ENCODE peak calls at places on chromosomes 16 and 17, in ten cellular contexts. One of them, this sample, is unnamed.

GRCh38 chr16:28012031-28012445 is 51.5 kb downstream of the GSG1L start:
- DNase-seq in hippocampal formation: no peak
- DNase-seq in NCI-H748 treated with DMSO at 0.1 percent for 48 hours: no peak
- DNase-seq in ELR: no peak
- DNase-seq in T-helper 9 cell: no peak
- DNase-seq in NCI-H510A: no peak
- DNase-seq in hepatic stellate cell: no peak
- DNase-seq in NCI-H526 treated with DMSO at 0.1 percent for 48 hours: no peak
- DNase-seq in activated CD4-positive, alpha-beta T cell treated with anti-CD3 and anti-CD28 coated beads, Interleukin-2, amount 50 U/mL, for 1 hour: no peak
- DNase-seq in activated CD4-positive, alpha-beta memory T cell treated with anti-CD3 and anti-CD28 coated beads, Interleukin-2, amount 10 ng/mL, durations not matched to agents 7 days and 5 days: no peak
- DNase-seq in this sample: no peak

GRCh38 chr16:8866118-8866883 is 2.5 kb downstream of the CARHSP1 start:
- DNase-seq in hippocampal formation: peak; percentile 34
- DNase-seq in NCI-H748 treated with DMSO at 0.1 percent for 48 hours: peak; percentile 8
- DNase-seq in ELR: no peak
- DNase-seq in T-helper 9 cell: no peak
- DNase-seq in NCI-H510A: no peak
- DNase-seq in hepatic stellate cell: no peak
- DNase-seq in NCI-H526 treated with DMSO at 0.1 percent for 48 hours: no peak
- DNase-seq in activated CD4-positive, alpha-beta T cell treated with anti-CD3 and anti-CD28 coated beads, Interleukin-2, amount 50 U/mL, for 1 hour: no peak
- DNase-seq in activated CD4-positive, alpha-beta memory T cell treated with anti-CD3 and anti-CD28 coated beads, Interleukin-2, amount 10 ng/mL, durations not matched to agents 7 days and 5 days: no peak
- DNase-seq in this sample: no peak

GRCh38 chr16:15775663-15776304 is 81.0 kb downstream of the MYH11 start:
- DNase-seq in hippocampal formation: no peak
- DNase-seq in NCI-H748 treated with DMSO at 0.1 percent for 48 hours: no peak
- DNase-seq in ELR: peak; percentile 7
- DNase-seq in T-helper 9 cell: no peak
- DNase-seq in NCI-H510A: no peak
- DNase-seq in hepatic stellate cell: no peak
- DNase-seq in NCI-H526 treated with DMSO at 0.1 percent for 48 hours: no peak
- DNase-seq in activated CD4-positive, alpha-beta T cell treated with anti-CD3 and anti-CD28 coated beads, Interleukin-2, amount 50 U/mL, for 1 hour: no peak
- DNase-seq in activated CD4-positive, alpha-beta memory T cell treated with anti-CD3 and anti-CD28 coated beads, Interleukin-2, amount 10 ng/mL, durations not matched to agents 7 days and 5 days: no peak
- DNase-seq in this sample: no peak

GRCh38 chr16:3182608-3183444 is 5.2 kb upstream of the OR1F1 start:
- DNase-seq in hippocampal formation: no peak
- DNase-seq in NCI-H748 treated with DMSO at 0.1 percent for 48 hours: no peak
- DNase-seq in ELR: peak; percentile 79
- DNase-seq in T-helper 9 cell: no peak
- DNase-seq in NCI-H510A: no peak
- DNase-seq in hepatic stellate cell: peak; percentile 72
- DNase-seq in NCI-H526 treated with DMSO at 0.1 percent for 48 hours: no peak
- DNase-seq in activated CD4-positive, alpha-beta T cell treated with anti-CD3 and anti-CD28 coated beads, Interleukin-2, amount 50 U/mL, for 1 hour: peak; percentile 25
- DNase-seq in activated CD4-positive, alpha-beta memory T cell treated with anti-CD3 and anti-CD28 coated beads, Interleukin-2, amount 10 ng/mL, durations not matched to agents 7 days and 5 days: peak; percentile 47
- DNase-seq in this sample: no peak

GRCh38 chr17:79978545-79978852 is 57.2 kb downstream of the TBC1D16 start:
- DNase-seq in hippocampal formation: no peak
- DNase-seq in NCI-H748 treated with DMSO at 0.1 percent for 48 hours: no peak
- DNase-seq in ELR: no peak
- DNase-seq in T-helper 9 cell: no peak
- DNase-seq in NCI-H510A: no peak
- DNase-seq in hepatic stellate cell: no peak
- DNase-seq in NCI-H526 treated with DMSO at 0.1 percent for 48 hours: no peak
- DNase-seq in activated CD4-positive, alpha-beta T cell treated with anti-CD3 and anti-CD28 coated beads, Interleukin-2, amount 50 U/mL, for 1 hour: no peak
- DNase-seq in activated CD4-positive, alpha-beta memory T cell treated with anti-CD3 and anti-CD28 coated beads, Interleukin-2, amount 10 ng/mL, durations not matched to agents 7 days and 5 days: no peak
- DNase-seq in this sample: no peak

GRCh38 chr16:72946474-72947194 is 101.3 kb downstream of the ZFHX3 start:
- DNase-seq in hippocampal formation: no peak
- DNase-seq in NCI-H748 treated with DMSO at 0.1 percent for 48 hours: no peak
- DNase-seq in ELR: no peak
- DNase-seq in T-helper 9 cell: no peak
- DNase-seq in NCI-H510A: no peak
- DNase-seq in hepatic stellate cell: peak; percentile 65
- DNase-seq in NCI-H526 treated with DMSO at 0.1 percent for 48 hours: no peak
- DNase-seq in activated CD4-positive, alpha-beta T cell treated with anti-CD3 and anti-CD28 coated beads, Interleukin-2, amount 50 U/mL, for 1 hour: no peak
- DNase-seq in activated CD4-positive, alpha-beta memory T cell treated with anti-CD3 and anti-CD28 coated beads, Interleukin-2, amount 10 ng/mL, durations not matched to agents 7 days and 5 days: no peak
- DNase-seq in this sample: no peak

GRCh38 chr17:67481808-67482207 is 104.7 kb downstream of the PITPNC1 start:
- DNase-seq in hippocampal formation: no peak
- DNase-seq in NCI-H748 treated with DMSO at 0.1 percent for 48 hours: no peak
- DNase-seq in ELR: peak; percentile 79
- DNase-seq in T-helper 9 cell: no peak
- DNase-seq in NCI-H510A: no peak
- DNase-seq in hepatic stellate cell: no peak
- DNase-seq in NCI-H526 treated with DMSO at 0.1 percent for 48 hours: no peak
- DNase-seq in activated CD4-positive, alpha-beta T cell treated with anti-CD3 and anti-CD28 coated beads, Interleukin-2, amount 50 U/mL, for 1 hour: no peak
- DNase-seq in activated CD4-positive, alpha-beta memory T cell treated with anti-CD3 and anti-CD28 coated beads, Interleukin-2, amount 10 ng/mL, durations not matched to agents 7 days and 5 days: no peak
- DNase-seq in this sample: no peak

GRCh38 chr16:72501739-72502653 is 330.0 kb upstream of the PMFBP1 start:
- DNase-seq in hippocampal formation: peak; percentile 16
- DNase-seq in NCI-H748 treated with DMSO at 0.1 percent for 48 hours: peak; percentile 36
- DNase-seq in ELR: peak; percentile 75
- DNase-seq in T-helper 9 cell: no peak
- DNase-seq in NCI-H510A: peak; percentile 16
- DNase-seq in hepatic stellate cell: peak; percentile 74
- DNase-seq in NCI-H526 treated with DMSO at 0.1 percent for 48 hours: peak; percentile 24
- DNase-seq in activated CD4-positive, alpha-beta T cell treated with anti-CD3 and anti-CD28 coated beads, Interleukin-2, amount 50 U/mL, for 1 hour: peak; percentile 15
- DNase-seq in activated CD4-positive, alpha-beta memory T cell treated with anti-CD3 and anti-CD28 coated beads, Interleukin-2, amount 10 ng/mL, durations not matched to agents 7 days and 5 days: peak; percentile 39
- DNase-seq in this sample: peak; percentile 85

GRCh38 chr17:59607817-59608403 is 11.8 kb upstream of the CLTC start:
- DNase-seq in hippocampal formation: no peak
- DNase-seq in NCI-H748 treated with DMSO at 0.1 percent for 48 hours: no peak
- DNase-seq in ELR: peak; percentile 42
- DNase-seq in T-helper 9 cell: no peak
- DNase-seq in NCI-H510A: no peak
- DNase-seq in hepatic stellate cell: no peak
- DNase-seq in NCI-H526 treated with DMSO at 0.1 percent for 48 hours: no peak
- DNase-seq in activated CD4-positive, alpha-beta T cell treated with anti-CD3 and anti-CD28 coated beads, Interleukin-2, amount 50 U/mL, for 1 hour: peak; percentile 21
- DNase-seq in activated CD4-positive, alpha-beta memory T cell treated with anti-CD3 and anti-CD28 coated beads, Interleukin-2, amount 10 ng/mL, durations not matched to agents 7 days and 5 days: peak; percentile 39
- DNase-seq in this sample: no peak

GRCh38 chr17:78828470-78829185 is 12.0 kb downstream of the USP36 start:
- DNase-seq in hippocampal formation: no peak
- DNase-seq in NCI-H748 treated with DMSO at 0.1 percent for 48 hours: no peak
- DNase-seq in ELR: peak; percentile 84
- DNase-seq in T-helper 9 cell: no peak
- DNase-seq in NCI-H510A: no peak
- DNase-seq in hepatic stellate cell: peak; percentile 74
- DNase-seq in NCI-H526 treated with DMSO at 0.1 percent for 48 hours: no peak
- DNase-seq in activated CD4-positive, alpha-beta T cell treated with anti-CD3 and anti-CD28 coated beads, Interleukin-2, amount 50 U/mL, for 1 hour: no peak
- DNase-seq in activated CD4-positive, alpha-beta memory T cell treated with anti-CD3 and anti-CD28 coated beads, Interleukin-2, amount 10 ng/mL, durations not matched to agents 7 days and 5 days: peak; percentile 22
- DNase-seq in this sample: no peak

GRCh38 chr17:77804796-77805426 is 153.6 kb upstream of the TNRC6C start:
- DNase-seq in hippocampal formation: no peak
- DNase-seq in NCI-H748 treated with DMSO at 0.1 percent for 48 hours: no peak
- DNase-seq in ELR: no peak
- DNase-seq in T-helper 9 cell: no peak
- DNase-seq in NCI-H510A: no peak
- DNase-seq in hepatic stellate cell: no peak
- DNase-seq in NCI-H526 treated with DMSO at 0.1 percent for 48 hours: no peak
- DNase-seq in activated CD4-positive, alpha-beta T cell treated with anti-CD3 and anti-CD28 coated beads, Interleukin-2, amount 50 U/mL, for 1 hour: no peak
- DNase-seq in activated CD4-positive, alpha-beta memory T cell treated with anti-CD3 and anti-CD28 coated beads, Interleukin-2, amount 10 ng/mL, durations not matched to agents 7 days and 5 days: no peak
- DNase-seq in this sample: no peak

GRCh38 chr16:10297341-10298006 is 88.4 kb upstream of the ATF7IP2 start:
- DNase-seq in hippocampal formation: peak; percentile 16
- DNase-seq in NCI-H748 treated with DMSO at 0.1 percent for 48 hours: no peak
- DNase-seq in ELR: no peak
- DNase-seq in T-helper 9 cell: no peak
- DNase-seq in NCI-H510A: no peak
- DNase-seq in hepatic stellate cell: no peak
- DNase-seq in NCI-H526 treated with DMSO at 0.1 percent for 48 hours: no peak
- DNase-seq in activated CD4-positive, alpha-beta T cell treated with anti-CD3 and anti-CD28 coated beads, Interleukin-2, amount 50 U/mL, for 1 hour: no peak
- DNase-seq in activated CD4-positive, alpha-beta memory T cell treated with anti-CD3 and anti-CD28 coated beads, Interleukin-2, amount 10 ng/mL, durations not matched to agents 7 days and 5 days: no peak
- DNase-seq in this sample: no peak

GRCh38 chr16:72937916-72938315 is 110.0 kb downstream of the ZFHX3 start:
- DNase-seq in hippocampal formation: no peak
- DNase-seq in NCI-H748 treated with DMSO at 0.1 percent for 48 hours: no peak
- DNase-seq in ELR: no peak
- DNase-seq in T-helper 9 cell: no peak
- DNase-seq in NCI-H510A: no peak
- DNase-seq in hepatic stellate cell: no peak
- DNase-seq in NCI-H526 treated with DMSO at 0.1 percent for 48 hours: no peak
- DNase-seq in activated CD4-positive, alpha-beta T cell treated with anti-CD3 and anti-CD28 coated beads, Interleukin-2, amount 50 U/mL, for 1 hour: no peak
- DNase-seq in activated CD4-positive, alpha-beta memory T cell treated with anti-CD3 and anti-CD28 coated beads, Interleukin-2, amount 10 ng/mL, durations not matched to agents 7 days and 5 days: no peak
- DNase-seq in this sample: no peak

GRCh38 chr16:68257251-68257905 is 6.9 kb upstream of the SLC7A6 start:
- DNase-seq in hippocampal formation: no peak
- DNase-seq in NCI-H748 treated with DMSO at 0.1 percent for 48 hours: no peak
- DNase-seq in ELR: no peak
- DNase-seq in T-helper 9 cell: no peak
- DNase-seq in NCI-H510A: peak; percentile 54
- DNase-seq in hepatic stellate cell: no peak
- DNase-seq in NCI-H526 treated with DMSO at 0.1 percent for 48 hours: no peak
- DNase-seq in activated CD4-positive, alpha-beta T cell treated with anti-CD3 and anti-CD28 coated beads, Interleukin-2, amount 50 U/mL, for 1 hour: no peak
- DNase-seq in activated CD4-positive, alpha-beta memory T cell treated with anti-CD3 and anti-CD28 coated beads, Interleukin-2, amount 10 ng/mL, durations not matched to agents 7 days and 5 days: no peak
- DNase-seq in this sample: no peak

GRCh38 chr16:73068546-73069401 is 20.8 kb upstream of the ZFHX3 start:
- DNase-seq in hippocampal formation: no peak
- DNase-seq in NCI-H748 treated with DMSO at 0.1 percent for 48 hours: no peak
- DNase-seq in ELR: peak; percentile 94
- DNase-seq in T-helper 9 cell: no peak
- DNase-seq in NCI-H510A: peak; percentile 76
- DNase-seq in hepatic stellate cell: peak; percentile 87
- DNase-seq in NCI-H526 treated with DMSO at 0.1 percent for 48 hours: no peak
- DNase-seq in activated CD4-positive, alpha-beta T cell treated with anti-CD3 and anti-CD28 coated beads, Interleukin-2, amount 50 U/mL, for 1 hour: no peak
- DNase-seq in activated CD4-positive, alpha-beta memory T cell treated with anti-CD3 and anti-CD28 coated beads, Interleukin-2, amount 10 ng/mL, durations not matched to agents 7 days and 5 days: no peak
- DNase-seq in this sample: peak; percentile 90

GRCh38 chr17:64061157-64061898 is 40.9 kb upstream of the ICAM2 start:
- DNase-seq in hippocampal formation: no peak
- DNase-seq in NCI-H748 treated with DMSO at 0.1 percent for 48 hours: no peak
- DNase-seq in ELR: peak; percentile 58
- DNase-seq in T-helper 9 cell: no peak
- DNase-seq in NCI-H510A: no peak
- DNase-seq in hepatic stellate cell: no peak
- DNase-seq in NCI-H526 treated with DMSO at 0.1 percent for 48 hours: no peak
- DNase-seq in activated CD4-positive, alpha-beta T cell treated with anti-CD3 and anti-CD28 coated beads, Interleukin-2, amount 50 U/mL, for 1 hour: no peak
- DNase-seq in activated CD4-positive, alpha-beta memory T cell treated with anti-CD3 and anti-CD28 coated beads, Interleukin-2, amount 10 ng/mL, durations not matched to agents 7 days and 5 days: no peak
- DNase-seq in this sample: no peak

GRCh38 chr17:78041401-78042179 is 83.1 kb downstream of the TNRC6C start:
- DNase-seq in hippocampal formation: no peak
- DNase-seq in NCI-H748 treated with DMSO at 0.1 percent for 48 hours: no peak
- DNase-seq in ELR: peak; percentile 40
- DNase-seq in T-helper 9 cell: no peak
- DNase-seq in NCI-H510A: no peak
- DNase-seq in hepatic stellate cell: peak; percentile 43
- DNase-seq in NCI-H526 treated with DMSO at 0.1 percent for 48 hours: no peak
- DNase-seq in activated CD4-positive, alpha-beta T cell treated with anti-CD3 and anti-CD28 coated beads, Interleukin-2, amount 50 U/mL, for 1 hour: no peak
- DNase-seq in activated CD4-positive, alpha-beta memory T cell treated with anti-CD3 and anti-CD28 coated beads, Interleukin-2, amount 10 ng/mL, durations not matched to agents 7 days and 5 days: no peak
- DNase-seq in this sample: no peak

GRCh38 chr16:31344712-31345111 is 10.3 kb upstream of the ITGAX start:
- DNase-seq in hippocampal formation: no peak
- DNase-seq in NCI-H748 treated with DMSO at 0.1 percent for 48 hours: no peak
- DNase-seq in ELR: no peak
- DNase-seq in T-helper 9 cell: no peak
- DNase-seq in NCI-H510A: no peak
- DNase-seq in hepatic stellate cell: no peak
- DNase-seq in NCI-H526 treated with DMSO at 0.1 percent for 48 hours: no peak
- DNase-seq in activated CD4-positive, alpha-beta T cell treated with anti-CD3 and anti-CD28 coated beads, Interleukin-2, amount 50 U/mL, for 1 hour: no peak
- DNase-seq in activated CD4-positive, alpha-beta memory T cell treated with anti-CD3 and anti-CD28 coated beads, Interleukin-2, amount 10 ng/mL, durations not matched to agents 7 days and 5 days: peak; percentile 38
- DNase-seq in this sample: no peak

GRCh38 chr17:19867094-19867653 is 562 bp downstream of the ULK2 start:
- DNase-seq in hippocampal formation: peak; percentile 64
- DNase-seq in NCI-H748 treated with DMSO at 0.1 percent for 48 hours: peak; percentile 59
- DNase-seq in ELR: peak; percentile 70
- DNase-seq in T-helper 9 cell: peak; percentile 23
- DNase-seq in NCI-H510A: peak; percentile 71
- DNase-seq in hepatic stellate cell: peak; percentile 71
- DNase-seq in NCI-H526 treated with DMSO at 0.1 percent for 48 hours: peak; percentile 12
- DNase-seq in activated CD4-positive, alpha-beta T cell treated with anti-CD3 and anti-CD28 coated beads, Interleukin-2, amount 50 U/mL, for 1 hour: peak; percentile 46
- DNase-seq in activated CD4-positive, alpha-beta memory T cell treated with anti-CD3 and anti-CD28 coated beads, Interleukin-2, amount 10 ng/mL, durations not matched to agents 7 days and 5 days: peak; percentile 65
- DNase-seq in this sample: peak; percentile 88

GRCh38 chr17:19646788-19647696 is 1.5 kb upstream of the ALDH3A2 start:
- DNase-seq in hippocampal formation: no peak
- DNase-seq in NCI-H748 treated with DMSO at 0.1 percent for 48 hours: peak; percentile 70
- DNase-seq in ELR: peak; percentile 50
- DNase-seq in T-helper 9 cell: no peak
- DNase-seq in NCI-H510A: no peak
- DNase-seq in hepatic stellate cell: no peak
- DNase-seq in NCI-H526 treated with DMSO at 0.1 percent for 48 hours: no peak
- DNase-seq in activated CD4-positive, alpha-beta T cell treated with anti-CD3 and anti-CD28 coated beads, Interleukin-2, amount 50 U/mL, for 1 hour: no peak
- DNase-seq in activated CD4-positive, alpha-beta memory T cell treated with anti-CD3 and anti-CD28 coated beads, Interleukin-2, amount 10 ng/mL, durations not matched to agents 7 days and 5 days: no peak
- DNase-seq in this sample: no peak

GRCh38 chr16:87326151-87326571 is 9.0 kb upstream of the C16orf95 start:
- DNase-seq in hippocampal formation: no peak
- DNase-seq in NCI-H748 treated with DMSO at 0.1 percent for 48 hours: no peak
- DNase-seq in ELR: no peak
- DNase-seq in T-helper 9 cell: no peak
- DNase-seq in NCI-H510A: no peak
- DNase-seq in hepatic stellate cell: no peak
- DNase-seq in NCI-H526 treated with DMSO at 0.1 percent for 48 hours: no peak
- DNase-seq in activated CD4-positive, alpha-beta T cell treated with anti-CD3 and anti-CD28 coated beads, Interleukin-2, amount 50 U/mL, for 1 hour: no peak
- DNase-seq in activated CD4-positive, alpha-beta memory T cell treated with anti-CD3 and anti-CD28 coated beads, Interleukin-2, amount 10 ng/mL, durations not matched to agents 7 days and 5 days: no peak
- DNase-seq in this sample: no peak

GRCh38 chr17:64707077-64707591 is 45.0 kb upstream of the SMURF2 start:
- DNase-seq in hippocampal formation: peak; percentile 50
- DNase-seq in NCI-H748 treated with DMSO at 0.1 percent for 48 hours: no peak
- DNase-seq in ELR: peak; percentile 100
- DNase-seq in T-helper 9 cell: no peak
- DNase-seq in NCI-H510A: no peak
- DNase-seq in hepatic stellate cell: peak; percentile 95
- DNase-seq in NCI-H526 treated with DMSO at 0.1 percent for 48 hours: no peak
- DNase-seq in activated CD4-positive, alpha-beta T cell treated with anti-CD3 and anti-CD28 coated beads, Interleukin-2, amount 50 U/mL, for 1 hour: no peak
- DNase-seq in activated CD4-positive, alpha-beta memory T cell treated with anti-CD3 and anti-CD28 coated beads, Interleukin-2, amount 10 ng/mL, durations not matched to agents 7 days and 5 days: no peak
- DNase-seq in this sample: peak; percentile 86

GRCh38 chr17:4968166-4968915 is 724 bp upstream of the SPAG7 start:
- DNase-seq in hippocampal formation: no peak
- DNase-seq in NCI-H748 treated with DMSO at 0.1 percent for 48 hours: no peak
- DNase-seq in ELR: no peak
- DNase-seq in T-helper 9 cell: peak; percentile 29
- DNase-seq in NCI-H510A: peak; percentile 11
- DNase-seq in hepatic stellate cell: no peak
- DNase-seq in NCI-H526 treated with DMSO at 0.1 percent for 48 hours: no peak
- DNase-seq in activated CD4-positive, alpha-beta T cell treated with anti-CD3 and anti-CD28 coated beads, Interleukin-2, amount 50 U/mL, for 1 hour: peak; percentile 29
- DNase-seq in activated CD4-positive, alpha-beta memory T cell treated with anti-CD3 and anti-CD28 coated beads, Interleukin-2, amount 10 ng/mL, durations not matched to agents 7 days and 5 days: peak; percentile 45
- DNase-seq in this sample: no peak

GRCh38 chr17:33438136-33438535 is 145.0 kb upstream of the ASIC2 start:
- DNase-seq in hippocampal formation: no peak
- DNase-seq in NCI-H748 treated with DMSO at 0.1 percent for 48 hours: no peak
- DNase-seq in ELR: no peak
- DNase-seq in T-helper 9 cell: no peak
- DNase-seq in NCI-H510A: no peak
- DNase-seq in hepatic stellate cell: no peak
- DNase-seq in NCI-H526 treated with DMSO at 0.1 percent for 48 hours: no peak
- DNase-seq in activated CD4-positive, alpha-beta T cell treated with anti-CD3 and anti-CD28 coated beads, Interleukin-2, amount 50 U/mL, for 1 hour: no peak
- DNase-seq in activated CD4-positive, alpha-beta memory T cell treated with anti-CD3 and anti-CD28 coated beads, Interleukin-2, amount 10 ng/mL, durations not matched to agents 7 days and 5 days: no peak
- DNase-seq in this sample: no peak

GRCh38 chr16:87291944-87292343 is 25.2 kb downstream of the C16orf95 start:
- DNase-seq in hippocampal formation: no peak
- DNase-seq in NCI-H748 treated with DMSO at 0.1 percent for 48 hours: no peak
- DNase-seq in ELR: no peak
- DNase-seq in T-helper 9 cell: no peak
- DNase-seq in NCI-H510A: no peak
- DNase-seq in hepatic stellate cell: no peak
- DNase-seq in NCI-H526 treated with DMSO at 0.1 percent for 48 hours: no peak
- DNase-seq in activated CD4-positive, alpha-beta T cell treated with anti-CD3 and anti-CD28 coated beads, Interleukin-2, amount 50 U/mL, for 1 hour: no peak
- DNase-seq in activated CD4-positive, alpha-beta memory T cell treated with anti-CD3 and anti-CD28 coated beads, Interleukin-2, amount 10 ng/mL, durations not matched to agents 7 days and 5 days: no peak
- DNase-seq in this sample: no peak

GRCh38 chr17:55750750-55751641 is at the start of gene PCTP:
- DNase-seq in hippocampal formation: peak; percentile 79
- DNase-seq in NCI-H748 treated with DMSO at 0.1 percent for 48 hours: peak; percentile 23
- DNase-seq in ELR: peak; percentile 96
- DNase-seq in T-helper 9 cell: peak; percentile 54
- DNase-seq in NCI-H510A: peak; percentile 92
- DNase-seq in hepatic stellate cell: peak; percentile 89
- DNase-seq in NCI-H526 treated with DMSO at 0.1 percent for 48 hours: peak; percentile 58
- DNase-seq in activated CD4-positive, alpha-beta T cell treated with anti-CD3 and anti-CD28 coated beads, Interleukin-2, amount 50 U/mL, for 1 hour: peak; percentile 73
- DNase-seq in activated CD4-positive, alpha-beta memory T cell treated with anti-CD3 and anti-CD28 coated beads, Interleukin-2, amount 10 ng/mL, durations not matched to agents 7 days and 5 days: peak; percentile 90
- DNase-seq in this sample: peak; percentile 97

GRCh38 chr16:77499373-77500285 is 64.8 kb upstream of the ADAMTS18 start:
- DNase-seq in hippocampal formation: no peak
- DNase-seq in NCI-H748 treated with DMSO at 0.1 percent for 48 hours: no peak
- DNase-seq in ELR: no peak
- DNase-seq in T-helper 9 cell: no peak
- DNase-seq in NCI-H510A: no peak
- DNase-seq in hepatic stellate cell: no peak
- DNase-seq in NCI-H526 treated with DMSO at 0.1 percent for 48 hours: no peak
- DNase-seq in activated CD4-positive, alpha-beta T cell treated with anti-CD3 and anti-CD28 coated beads, Interleukin-2, amount 50 U/mL, for 1 hour: no peak
- DNase-seq in activated CD4-positive, alpha-beta memory T cell treated with anti-CD3 and anti-CD28 coated beads, Interleukin-2, amount 10 ng/mL, durations not matched to agents 7 days and 5 days: no peak
- DNase-seq in this sample: no peak

GRCh38 chr16:75805946-75806345 is 79.7 kb upstream of the CPHXL start:
- DNase-seq in hippocampal formation: no peak
- DNase-seq in NCI-H748 treated with DMSO at 0.1 percent for 48 hours: no peak
- DNase-seq in ELR: no peak
- DNase-seq in T-helper 9 cell: no peak
- DNase-seq in NCI-H510A: no peak
- DNase-seq in hepatic stellate cell: no peak
- DNase-seq in NCI-H526 treated with DMSO at 0.1 percent for 48 hours: no peak
- DNase-seq in activated CD4-positive, alpha-beta T cell treated with anti-CD3 and anti-CD28 coated beads, Interleukin-2, amount 50 U/mL, for 1 hour: no peak
- DNase-seq in activated CD4-positive, alpha-beta memory T cell treated with anti-CD3 and anti-CD28 coated beads, Interleukin-2, amount 10 ng/mL, durations not matched to agents 7 days and 5 days: no peak
- DNase-seq in this sample: no peak

This sample was measured in osteocyte.